ENCODE peak calls at places on chromosomes 16 and 17, in four cellular contexts. Y is breast epithelium, W is gastrocnemius medialis, V is A549. C is an unnamed sample.

GRCh38 chr17:62968445-62968923 is 2.4 kb downstream of the TANC2 start:
- DNase-seq in W (no peak), Y (peak; percentile 46), V (peak; percentile 98), C (peak; percentile 48)

GRCh38 chr16:50925758-50926357 is 184.0 kb downstream of the CYLD start:
- DNase-seq in Y (no peak), W (no peak), V (no peak), C (no peak)

GRCh38 chr16:228151-228855 is 946 bp downstream of the LUC7L start:
- DNase-seq in W (no peak), V (peak; percentile 25), Y (no peak), C (no peak)

GRCh38 chr17:62720126-62720850 is 87.8 kb downstream of the MARCHF10 start:
- DNase-seq in V (peak; percentile 63), W (no peak), Y (no peak), C (no peak)

GRCh38 chr17:59056857-59057256 is 49.8 kb downstream of the TRIM37 start:
- DNase-seq in W (no peak), Y (no peak), V (no peak), C (no peak)

GRCh38 chr17:81345211-81346089 is 49.8 kb upstream of the BAHCC1 start:
- DNase-seq in W (peak; percentile 86), Y (peak; percentile 86), V (peak; percentile 91), C (no peak)

GRCh38 chr17:38730526-38731379 is 612 bp downstream of the CISD3 start:
- DNase-seq in W (no peak), Y (no peak), V (peak; percentile 61), C (no peak)

GRCh38 chr17:28743243-28744103 is at the start of gene TRAF4:
- DNase-seq in Y (peak; percentile 77), V (peak; percentile 96), W (no peak), C (no peak)

GRCh38 chr16:86653289-86654006 is 75.1 kb downstream of the FOXL1 start:
- DNase-seq in W (no peak), Y (no peak), V (no peak), C (no peak)

GRCh38 chr16:88385831-88386815 is 3.4 kb downstream of the ZNF469 start:
- DNase-seq in Y (no peak), V (no peak), W (no peak), C (no peak)

GRCh38 chr16:56357291-56357764 is 68.0 kb downstream of the AMFR start:
- DNase-seq in Y (no peak), V (no peak), W (peak; percentile 1), C (no peak)

GRCh38 chr16:9680021-9680655 is 502.1 kb downstream of the GRIN2A start:
- DNase-seq in W (no peak), V (no peak), Y (no peak), C (no peak)

GRCh38 chr16:81432899-81433560 is 11.6 kb upstream of the CMIP start:
- DNase-seq in V (no peak), Y (no peak), W (no peak), C (no peak)

GRCh38 chr16:29900102-29900887 is at the start of gene ASPHD1:
- DNase-seq in W (no peak), Y (peak; percentile 26), V (peak; percentile 87), C (no peak)

GRCh38 chr17:57940217-57940616 is 15.0 kb downstream of the CUEDC1 start:
- DNase-seq in W (peak; percentile 61), Y (no peak), V (no peak), C (no peak)

GRCh38 chr17:57943140-57943539 is 12.1 kb downstream of the CUEDC1 start:
- DNase-seq in Y (no peak), V (no peak), W (no peak), C (no peak)

GRCh38 chr17:57939797-57940196 is 15.4 kb downstream of the CUEDC1 start:
- DNase-seq in Y (no peak), V (no peak), W (no peak), C (no peak)

GRCh38 chr17:57941384-57942370 is 13.5 kb downstream of the CUEDC1 start:
- DNase-seq in W (no peak), V (no peak), Y (no peak), C (no peak)

GRCh38 chr17:57940653-57941329 is 14.4 kb downstream of the CUEDC1 start:
- DNase-seq in W (peak; percentile 60), V (no peak), Y (peak; percentile 45), C (no peak)
- H3K4me1 ChIP-seq in W (peaks cover 87% of the 10 kb centered on the region), V (peaks cover 94% of the 10 kb centered on the region), Y (peaks cover 14% of the 10 kb centered on the region), C (peaks cover 4% of the 10 kb centered on the region)

DNA sequence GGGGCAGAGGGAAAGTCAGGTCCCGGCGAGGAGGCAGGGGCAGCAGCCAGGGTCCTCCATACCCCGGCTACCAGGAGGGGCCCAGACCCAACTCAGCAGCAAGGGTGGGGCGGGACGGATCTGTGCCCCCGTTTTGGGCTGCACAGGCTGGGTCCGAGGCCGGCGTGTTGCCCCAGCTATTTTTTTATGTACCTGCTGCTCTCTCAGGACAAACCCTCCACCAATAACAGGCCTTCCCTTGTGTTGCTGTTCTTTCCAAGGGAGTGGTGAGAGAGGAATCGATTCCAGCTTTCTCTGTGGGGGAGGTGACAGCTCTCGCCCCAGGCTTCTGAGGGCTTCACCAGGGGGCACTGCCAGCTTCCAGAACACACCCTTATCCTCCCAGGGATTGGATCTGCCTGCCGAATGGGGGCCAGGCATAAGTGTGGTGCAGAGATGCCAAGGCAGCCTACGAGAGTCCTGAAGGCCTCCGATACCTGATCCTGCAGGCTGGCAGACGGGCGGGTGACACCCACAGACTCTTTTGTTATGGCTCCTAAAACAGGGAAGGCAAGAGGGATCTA is 22.3 kb downstream of the RTN4RL1 start:
- DNase-seq in W (no peak), V (no peak), Y (no peak), C (no peak)
- H3K4me1 ChIP-seq in W (peaks cover 46% of the 10 kb centered on the region), V (peaks cover 22% of the 10 kb centered on the region), Y (peaks cover 3% of the 10 kb centered on the region), C (no peaks in the 10 kb centered on the region)

GRCh38 chr17:17413215-17413792 is 63.5 kb upstream of the MED9 start:
- DNase-seq in Y (peak; percentile 66), V (no peak), W (no peak), C (no peak)
- H3K4me1 ChIP-seq in Y (no peaks in the 10 kb centered on the region), V (peaks cover 19% of the 10 kb centered on the region), W (peaks cover 13% of the 10 kb centered on the region), C (no peaks in the 10 kb centered on the region)

GRCh38 chr17:9811537-9811936 is 10.3 kb downstream of the GSG1L2 start:
- DNase-seq in V (no peak), Y (no peak), W (no peak), C (no peak)
- H3K4me1 ChIP-seq in V (no peaks in the 10 kb centered on the region), Y (no peaks in the 10 kb centered on the region), W (no peaks in the 10 kb centered on the region), C (no peaks in the 10 kb centered on the region)

DNA sequence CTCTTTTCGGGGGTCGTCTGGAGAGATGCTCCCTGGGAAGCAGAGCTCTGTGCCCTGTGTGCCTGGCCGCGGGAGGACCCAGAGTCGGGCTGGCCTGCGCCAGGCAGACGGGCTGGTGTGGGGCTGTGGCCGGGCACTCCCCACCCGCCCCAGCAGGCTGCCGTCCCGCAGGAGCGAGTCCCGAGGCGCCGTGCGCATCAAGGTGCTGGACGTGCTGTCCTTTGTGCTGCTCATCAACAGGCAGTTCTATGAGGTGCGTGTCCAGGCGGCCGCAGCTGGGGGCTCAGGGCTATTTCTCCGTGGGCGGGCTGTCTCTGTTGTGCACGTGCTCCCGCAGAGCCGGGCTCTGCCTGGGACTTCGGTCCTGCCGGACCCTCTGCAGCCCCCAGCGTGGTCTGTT is 15.0 kb downstream of the TSC2 start:
- DNase-seq in V (no peak), W (no peak), Y (no peak), C (no peak)
- H3K4me1 ChIP-seq in V (no peaks in the 10 kb centered on the region), W (no peaks in the 10 kb centered on the region), Y (no peaks in the 10 kb centered on the region), C (no peaks in the 10 kb centered on the region)

DNA sequence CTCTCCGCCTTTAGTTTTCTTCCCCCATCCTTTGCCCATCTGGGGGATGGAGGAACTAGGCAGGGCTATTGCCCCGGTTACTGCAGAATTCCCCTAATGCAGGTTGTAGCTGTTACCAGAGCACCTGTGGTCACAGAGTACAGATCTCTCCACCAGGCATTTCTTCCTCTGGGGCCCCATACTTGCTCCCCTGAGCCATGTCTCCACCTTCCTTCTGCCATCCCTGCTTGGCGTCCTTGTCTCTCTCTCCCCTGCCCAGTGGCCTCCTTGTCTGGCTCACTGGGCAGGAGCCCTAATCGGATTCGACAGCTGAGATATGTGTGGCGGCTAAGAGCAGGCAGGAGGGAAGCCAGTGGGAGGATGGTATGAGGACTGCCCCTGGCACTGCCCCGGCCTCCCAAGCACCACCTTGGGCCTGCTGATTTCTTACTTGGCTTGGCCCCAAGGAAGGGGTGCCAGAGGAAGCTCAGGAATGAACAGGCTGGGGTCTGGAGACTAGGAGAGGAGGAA is 2.0 kb downstream of the RARA start:
- DNase-seq in Y (peak; percentile 18), W (no peak), V (no peak), C (no peak)
- H3K4me1 ChIP-seq in Y (peaks cover 41% of the 10 kb centered on the region), W (peaks cover 88% of the 10 kb centered on the region), V (peaks cover 95% of the 10 kb centered on the region), C (peaks cover 14% of the 10 kb centered on the region)

GRCh38 chr17:78722101-78722761 is 59.8 kb downstream of the CYTH1 start:
- DNase-seq in Y (no peak), W (no peak), V (no peak), C (no peak)

GRCh38 chr17:78724999-78725398 is 57.1 kb downstream of the CYTH1 start:
- DNase-seq in W (no peak), V (no peak), Y (no peak), C (no peak)

GRCh38 chr17:78723957-78724356 is 58.1 kb downstream of the CYTH1 start:
- DNase-seq in Y (no peak), V (no peak), W (no peak), C (no peak)

GRCh38 chr17:78724544-78724943 is 57.5 kb downstream of the CYTH1 start:
- DNase-seq in V (no peak), W (peak; percentile 60), Y (no peak), C (no peak)

GRCh38 chr17:78723001-78723796 is 58.9 kb downstream of the CYTH1 start:
- DNase-seq in V (no peak), W (no peak), Y (no peak), C (no peak)
- H3K4me1 ChIP-seq in V (peaks cover 39% of the 10 kb centered on the region), W (peaks cover 74% of the 10 kb centered on the region), Y (peaks cover 6% of the 10 kb centered on the region), C (peaks cover 15% of the 10 kb centered on the region)

DNA sequence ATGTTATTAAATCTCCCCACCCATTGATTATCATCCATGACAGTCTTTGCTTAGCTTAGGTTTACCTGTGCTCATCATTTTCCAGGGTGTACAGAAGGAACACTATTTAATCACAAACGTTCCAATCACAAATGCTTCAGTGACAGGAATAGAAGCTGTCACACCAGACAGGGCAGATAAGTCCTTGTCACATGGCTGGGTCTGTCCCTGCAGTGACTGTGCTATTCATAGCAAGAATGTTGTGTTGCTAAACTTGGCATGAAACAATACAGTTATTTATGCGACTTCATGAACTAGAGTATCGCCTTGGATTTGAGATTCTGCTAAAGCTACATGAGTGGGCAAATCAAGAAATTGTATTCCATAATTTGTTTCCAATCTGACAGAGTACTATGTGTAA is 108.4 kb downstream of the CDH13 start:
- DNase-seq in Y (no peak), V (no peak), W (peak; percentile 67), C (no peak)
- H3K4me1 ChIP-seq in Y (no peaks in the 10 kb centered on the region), V (no peaks in the 10 kb centered on the region), W (peaks cover 68% of the 10 kb centered on the region), C (no peaks in the 10 kb centered on the region)